ENCODE peak calls at places on chromosome 19, in five cellular contexts. One of them, this sample, is unnamed.

GRCh38 chr19:40282920-40283319 is 2.2 kb downstream of the AKT2 start:
- DNase-seq in substantia nigra: no peak
- DNase-seq in NCI-H1930: no peak
- DNase-seq in stimulated activated CD8-positive, alpha-beta memory T cell treated with anti-CD3 and anti-CD28 coated beads, Interleukin-12 subunit alpha, Interleukin-12 subunit beta, amount 100 ng/mL, for 4 hours: no peak
- DNase-seq in iris pigment epithelial cell: peak
- DNase-seq in this sample: no peak

GRCh38 chr19:50458396-50459066 is 17.8 kb upstream of the EMC10 start:
- DNase-seq in substantia nigra: no peak
- DNase-seq in NCI-H1930: no peak
- DNase-seq in stimulated activated CD8-positive, alpha-beta memory T cell treated with anti-CD3 and anti-CD28 coated beads, Interleukin-12 subunit alpha, Interleukin-12 subunit beta, amount 100 ng/mL, for 4 hours: no peak
- DNase-seq in iris pigment epithelial cell: no peak
- DNase-seq in this sample: no peak

GRCh38 chr19:11453468-11454341 is 18.3 kb downstream of the PRKCSH start:
- DNase-seq in NCI-H1930: no peak
- DNase-seq in iris pigment epithelial cell: no peak
- DNase-seq in substantia nigra: no peak
- DNase-seq in stimulated activated CD8-positive, alpha-beta memory T cell treated with anti-CD3 and anti-CD28 coated beads, Interleukin-12 subunit alpha, Interleukin-12 subunit beta, amount 100 ng/mL, for 4 hours: no peak
- DNase-seq in this sample: no peak

GRCh38 chr19:39514840-39515550 is at the start of gene SELENOV:
- DNase-seq in substantia nigra: no peak
- DNase-seq in iris pigment epithelial cell: no peak
- DNase-seq in NCI-H1930: peak
- DNase-seq in stimulated activated CD8-positive, alpha-beta memory T cell treated with anti-CD3 and anti-CD28 coated beads, Interleukin-12 subunit alpha, Interleukin-12 subunit beta, amount 100 ng/mL, for 4 hours: no peak
- DNase-seq in this sample: no peak

GRCh38 chr19:48858984-48859710 is 9.3 kb downstream of the PLEKHA4 start:
- DNase-seq in stimulated activated CD8-positive, alpha-beta memory T cell treated with anti-CD3 and anti-CD28 coated beads, Interleukin-12 subunit alpha, Interleukin-12 subunit beta, amount 100 ng/mL, for 4 hours: peak
- DNase-seq in iris pigment epithelial cell: no peak
- DNase-seq in substantia nigra: no peak
- DNase-seq in NCI-H1930: peak
- DNase-seq in this sample: peak

GRCh38 chr19:42140125-42140754 is 8.0 kb upstream of the POU2F2 start:
- DNase-seq in stimulated activated CD8-positive, alpha-beta memory T cell treated with anti-CD3 and anti-CD28 coated beads, Interleukin-12 subunit alpha, Interleukin-12 subunit beta, amount 100 ng/mL, for 4 hours: no peak
- DNase-seq in NCI-H1930: no peak
- DNase-seq in substantia nigra: no peak
- DNase-seq in iris pigment epithelial cell: peak
- DNase-seq in this sample: no peak

GRCh38 chr19:33806434-33806881 is 9.8 kb downstream of the KCTD15 start:
- DNase-seq in substantia nigra: no peak
- DNase-seq in stimulated activated CD8-positive, alpha-beta memory T cell treated with anti-CD3 and anti-CD28 coated beads, Interleukin-12 subunit alpha, Interleukin-12 subunit beta, amount 100 ng/mL, for 4 hours: no peak
- DNase-seq in iris pigment epithelial cell: no peak
- DNase-seq in NCI-H1930: no peak
- DNase-seq in this sample: no peak

GRCh38 chr19:55606471-55606787 is 982 bp downstream of the ZNF865 start:
- DNase-seq in iris pigment epithelial cell: no peak
- DNase-seq in stimulated activated CD8-positive, alpha-beta memory T cell treated with anti-CD3 and anti-CD28 coated beads, Interleukin-12 subunit alpha, Interleukin-12 subunit beta, amount 100 ng/mL, for 4 hours: no peak
- DNase-seq in substantia nigra: no peak
- DNase-seq in NCI-H1930: no peak
- DNase-seq in this sample: no peak

GRCh38 chr19:3276341-3276799 is 51.9 kb downstream of the CELF5 start:
- DNase-seq in substantia nigra: no peak
- DNase-seq in iris pigment epithelial cell: no peak
- DNase-seq in NCI-H1930: peak
- DNase-seq in stimulated activated CD8-positive, alpha-beta memory T cell treated with anti-CD3 and anti-CD28 coated beads, Interleukin-12 subunit alpha, Interleukin-12 subunit beta, amount 100 ng/mL, for 4 hours: no peak
- DNase-seq in this sample: peak

GRCh38 chr19:898663-899062 is 5.4 kb downstream of the RNU6-9 start:
- DNase-seq in NCI-H1930: peak
- DNase-seq in iris pigment epithelial cell: no peak
- DNase-seq in substantia nigra: no peak
- DNase-seq in stimulated activated CD8-positive, alpha-beta memory T cell treated with anti-CD3 and anti-CD28 coated beads, Interleukin-12 subunit alpha, Interleukin-12 subunit beta, amount 100 ng/mL, for 4 hours: no peak
- DNase-seq in this sample: peak

GRCh38 chr19:49338023-49338677 is 2.9 kb downstream of the CD37 start:
- DNase-seq in NCI-H1930: no peak
- DNase-seq in substantia nigra: no peak
- DNase-seq in stimulated activated CD8-positive, alpha-beta memory T cell treated with anti-CD3 and anti-CD28 coated beads, Interleukin-12 subunit alpha, Interleukin-12 subunit beta, amount 100 ng/mL, for 4 hours: no peak
- DNase-seq in iris pigment epithelial cell: no peak
- DNase-seq in this sample: no peak

GRCh38 chr19:46919324-46919723 is 58.5 kb downstream of the ARHGAP35 start:
- DNase-seq in iris pigment epithelial cell: peak
- DNase-seq in stimulated activated CD8-positive, alpha-beta memory T cell treated with anti-CD3 and anti-CD28 coated beads, Interleukin-12 subunit alpha, Interleukin-12 subunit beta, amount 100 ng/mL, for 4 hours: no peak
- DNase-seq in NCI-H1930: no peak
- DNase-seq in substantia nigra: no peak
- DNase-seq in this sample: no peak

GRCh38 chr19:11535792-11536595 is 2.7 kb upstream of the CNN1 start:
- DNase-seq in NCI-H1930: peak
- DNase-seq in iris pigment epithelial cell: peak
- DNase-seq in stimulated activated CD8-positive, alpha-beta memory T cell treated with anti-CD3 and anti-CD28 coated beads, Interleukin-12 subunit alpha, Interleukin-12 subunit beta, amount 100 ng/mL, for 4 hours: peak
- DNase-seq in substantia nigra: peak
- DNase-seq in this sample: peak

GRCh38 chr19:4781851-4782250 is 9.7 kb upstream of the FEM1A start:
- DNase-seq in iris pigment epithelial cell: no peak
- DNase-seq in stimulated activated CD8-positive, alpha-beta memory T cell treated with anti-CD3 and anti-CD28 coated beads, Interleukin-12 subunit alpha, Interleukin-12 subunit beta, amount 100 ng/mL, for 4 hours: no peak
- DNase-seq in NCI-H1930: no peak
- DNase-seq in substantia nigra: no peak
- DNase-seq in this sample: no peak

GRCh38 chr19:13834308-13834790 is 39.1 kb downstream of the ZSWIM4 start:
- DNase-seq in NCI-H1930: no peak
- DNase-seq in stimulated activated CD8-positive, alpha-beta memory T cell treated with anti-CD3 and anti-CD28 coated beads, Interleukin-12 subunit alpha, Interleukin-12 subunit beta, amount 100 ng/mL, for 4 hours: no peak
- DNase-seq in iris pigment epithelial cell: peak
- DNase-seq in substantia nigra: no peak
- DNase-seq in this sample: no peak

GRCh38 chr19:53772943-53773342 is 51.2 kb downstream of the NLRP12 start:
- DNase-seq in NCI-H1930: peak
- DNase-seq in stimulated activated CD8-positive, alpha-beta memory T cell treated with anti-CD3 and anti-CD28 coated beads, Interleukin-12 subunit alpha, Interleukin-12 subunit beta, amount 100 ng/mL, for 4 hours: no peak
- DNase-seq in iris pigment epithelial cell: peak
- DNase-seq in substantia nigra: no peak
- DNase-seq in this sample: no peak

GRCh38 chr19:51060336-51060735 is 4.6 kb downstream of the KLK13 start:
- DNase-seq in NCI-H1930: no peak
- DNase-seq in iris pigment epithelial cell: no peak
- DNase-seq in substantia nigra: no peak
- DNase-seq in stimulated activated CD8-positive, alpha-beta memory T cell treated with anti-CD3 and anti-CD28 coated beads, Interleukin-12 subunit alpha, Interleukin-12 subunit beta, amount 100 ng/mL, for 4 hours: no peak
- DNase-seq in this sample: no peak

GRCh38 chr19:45498411-45499195 is at the start of gene PPM1N:
- DNase-seq in NCI-H1930: peak
- DNase-seq in iris pigment epithelial cell: peak
- DNase-seq in substantia nigra: no peak
- DNase-seq in stimulated activated CD8-positive, alpha-beta memory T cell treated with anti-CD3 and anti-CD28 coated beads, Interleukin-12 subunit alpha, Interleukin-12 subunit beta, amount 100 ng/mL, for 4 hours: peak
- DNase-seq in this sample: peak

GRCh38 chr19:23314505-23315241 is 64.5 kb upstream of the ZNF724 start:
- DNase-seq in iris pigment epithelial cell: no peak
- DNase-seq in NCI-H1930: no peak
- DNase-seq in stimulated activated CD8-positive, alpha-beta memory T cell treated with anti-CD3 and anti-CD28 coated beads, Interleukin-12 subunit alpha, Interleukin-12 subunit beta, amount 100 ng/mL, for 4 hours: no peak
- DNase-seq in substantia nigra: no peak
- DNase-seq in this sample: no peak

GRCh38 chr19:32767951-32768679 is 48.5 kb downstream of the TDRD12 start:
- DNase-seq in stimulated activated CD8-positive, alpha-beta memory T cell treated with anti-CD3 and anti-CD28 coated beads, Interleukin-12 subunit alpha, Interleukin-12 subunit beta, amount 100 ng/mL, for 4 hours: no peak
- DNase-seq in substantia nigra: no peak
- DNase-seq in NCI-H1930: no peak
- DNase-seq in iris pigment epithelial cell: no peak
- DNase-seq in this sample: no peak

GRCh38 chr19:413756-414420 is 4.9 kb upstream of the C2CD4C start:
- DNase-seq in substantia nigra: no peak
- DNase-seq in iris pigment epithelial cell: no peak
- DNase-seq in stimulated activated CD8-positive, alpha-beta memory T cell treated with anti-CD3 and anti-CD28 coated beads, Interleukin-12 subunit alpha, Interleukin-12 subunit beta, amount 100 ng/mL, for 4 hours: no peak
- DNase-seq in NCI-H1930: no peak
- DNase-seq in this sample: no peak

GRCh38 chr19:5949792-5950305 is 28.1 kb downstream of the RANBP3 start:
- DNase-seq in stimulated activated CD8-positive, alpha-beta memory T cell treated with anti-CD3 and anti-CD28 coated beads, Interleukin-12 subunit alpha, Interleukin-12 subunit beta, amount 100 ng/mL, for 4 hours: no peak
- DNase-seq in substantia nigra: no peak
- DNase-seq in NCI-H1930: no peak
- DNase-seq in iris pigment epithelial cell: no peak
- DNase-seq in this sample: peak

GRCh38 chr19:5539431-5539833 is 28.3 kb downstream of the TINCR start:
- DNase-seq in substantia nigra: no peak
- DNase-seq in stimulated activated CD8-positive, alpha-beta memory T cell treated with anti-CD3 and anti-CD28 coated beads, Interleukin-12 subunit alpha, Interleukin-12 subunit beta, amount 100 ng/mL, for 4 hours: no peak
- DNase-seq in iris pigment epithelial cell: no peak
- DNase-seq in NCI-H1930: no peak
- DNase-seq in this sample: no peak

GRCh38 chr19:38496116-38496515 is 62.6 kb downstream of the RYR1 start:
- DNase-seq in substantia nigra: no peak
- DNase-seq in stimulated activated CD8-positive, alpha-beta memory T cell treated with anti-CD3 and anti-CD28 coated beads, Interleukin-12 subunit alpha, Interleukin-12 subunit beta, amount 100 ng/mL, for 4 hours: no peak
- DNase-seq in iris pigment epithelial cell: no peak
- DNase-seq in NCI-H1930: no peak
- DNase-seq in this sample: no peak

GRCh38 chr19:11481777-11482383 is 1.0 kb upstream of the ELAVL3 start:
- DNase-seq in NCI-H1930: peak
- DNase-seq in substantia nigra: peak
- DNase-seq in stimulated activated CD8-positive, alpha-beta memory T cell treated with anti-CD3 and anti-CD28 coated beads, Interleukin-12 subunit alpha, Interleukin-12 subunit beta, amount 100 ng/mL, for 4 hours: peak
- DNase-seq in iris pigment epithelial cell: peak
- DNase-seq in this sample: peak

GRCh38 chr19:52660981-52661380 is 22.8 kb upstream of the ZNF83 start:
- DNase-seq in iris pigment epithelial cell: peak
- DNase-seq in NCI-H1930: no peak
- DNase-seq in stimulated activated CD8-positive, alpha-beta memory T cell treated with anti-CD3 and anti-CD28 coated beads, Interleukin-12 subunit alpha, Interleukin-12 subunit beta, amount 100 ng/mL, for 4 hours: no peak
- DNase-seq in substantia nigra: no peak
- DNase-seq in this sample: no peak

GRCh38 chr19:43532571-43532961 is 422 bp upstream of the ZNF575 start:
- DNase-seq in iris pigment epithelial cell: no peak
- DNase-seq in stimulated activated CD8-positive, alpha-beta memory T cell treated with anti-CD3 and anti-CD28 coated beads, Interleukin-12 subunit alpha, Interleukin-12 subunit beta, amount 100 ng/mL, for 4 hours: no peak
- DNase-seq in NCI-H1930: no peak
- DNase-seq in substantia nigra: no peak
- DNase-seq in this sample: no peak

GRCh38 chr19:30112666-30113065 is 170.6 kb downstream of the URI1 start:
- DNase-seq in iris pigment epithelial cell: no peak
- DNase-seq in substantia nigra: no peak
- DNase-seq in NCI-H1930: no peak
- DNase-seq in stimulated activated CD8-positive, alpha-beta memory T cell treated with anti-CD3 and anti-CD28 coated beads, Interleukin-12 subunit alpha, Interleukin-12 subunit beta, amount 100 ng/mL, for 4 hours: no peak
- DNase-seq in this sample: no peak

GRCh38 chr19:38769635-38770211 is 3.6 kb downstream of the LGALS7 start:
- DNase-seq in stimulated activated CD8-positive, alpha-beta memory T cell treated with anti-CD3 and anti-CD28 coated beads, Interleukin-12 subunit alpha, Interleukin-12 subunit beta, amount 100 ng/mL, for 4 hours: peak
- DNase-seq in NCI-H1930: no peak
- DNase-seq in iris pigment epithelial cell: peak
- DNase-seq in substantia nigra: peak
- DNase-seq in this sample: peak

GRCh38 chr19:57382806-57383488 is 6.7 kb upstream of the ZNF548 start:
- DNase-seq in substantia nigra: no peak
- DNase-seq in iris pigment epithelial cell: no peak
- DNase-seq in NCI-H1930: no peak
- DNase-seq in stimulated activated CD8-positive, alpha-beta memory T cell treated with anti-CD3 and anti-CD28 coated beads, Interleukin-12 subunit alpha, Interleukin-12 subunit beta, amount 100 ng/mL, for 4 hours: no peak
- DNase-seq in this sample: no peak

GRCh38 chr19:15779756-15780476 is 7.5 kb upstream of the OR10H5 start:
- DNase-seq in stimulated activated CD8-positive, alpha-beta memory T cell treated with anti-CD3 and anti-CD28 coated beads, Interleukin-12 subunit alpha, Interleukin-12 subunit beta, amount 100 ng/mL, for 4 hours: no peak
- DNase-seq in iris pigment epithelial cell: peak
- DNase-seq in substantia nigra: peak
- DNase-seq in NCI-H1930: no peak
- DNase-seq in this sample: no peak

GRCh38 chr19:4722671-4723464 is 774 bp downstream of the DPP9 start:
- DNase-seq in substantia nigra: no peak
- DNase-seq in NCI-H1930: no peak
- DNase-seq in iris pigment epithelial cell: peak
- DNase-seq in stimulated activated CD8-positive, alpha-beta memory T cell treated with anti-CD3 and anti-CD28 coated beads, Interleukin-12 subunit alpha, Interleukin-12 subunit beta, amount 100 ng/mL, for 4 hours: no peak
- DNase-seq in this sample: no peak

GRCh38 chr19:35742121-35742724 is at the start of gene IGFLR1:
- DNase-seq in NCI-H1930: no peak
- DNase-seq in iris pigment epithelial cell: no peak
- DNase-seq in substantia nigra: no peak
- DNase-seq in stimulated activated CD8-positive, alpha-beta memory T cell treated with anti-CD3 and anti-CD28 coated beads, Interleukin-12 subunit alpha, Interleukin-12 subunit beta, amount 100 ng/mL, for 4 hours: peak
- DNase-seq in this sample: peak

GRCh38 chr19:37907735-37908066 is 693 bp downstream of the SIPA1L3 start:
- DNase-seq in stimulated activated CD8-positive, alpha-beta memory T cell treated with anti-CD3 and anti-CD28 coated beads, Interleukin-12 subunit alpha, Interleukin-12 subunit beta, amount 100 ng/mL, for 4 hours: no peak
- DNase-seq in NCI-H1930: no peak
- DNase-seq in substantia nigra: no peak
- DNase-seq in iris pigment epithelial cell: no peak
- DNase-seq in this sample: no peak

GRCh38 chr19:51587264-51588191 is 16.4 kb downstream of the ZNF175 start:
- DNase-seq in stimulated activated CD8-positive, alpha-beta memory T cell treated with anti-CD3 and anti-CD28 coated beads, Interleukin-12 subunit alpha, Interleukin-12 subunit beta, amount 100 ng/mL, for 4 hours: no peak
- DNase-seq in iris pigment epithelial cell: no peak
- DNase-seq in NCI-H1930: no peak
- DNase-seq in substantia nigra: no peak
- DNase-seq in this sample: no peak

GRCh38 chr19:42554046-42554575 is 25.8 kb upstream of the CEACAM1 start:
- DNase-seq in substantia nigra: no peak
- DNase-seq in stimulated activated CD8-positive, alpha-beta memory T cell treated with anti-CD3 and anti-CD28 coated beads, Interleukin-12 subunit alpha, Interleukin-12 subunit beta, amount 100 ng/mL, for 4 hours: no peak
- DNase-seq in iris pigment epithelial cell: no peak
- DNase-seq in NCI-H1930: no peak
- DNase-seq in this sample: no peak